ENCODE peak calls at places on chromosome 7, in ten cellular contexts. One of them, this sample, is unnamed.

GRCh38 chr7:86598721-86599120 is 45.0 kb upstream of the GRM3 start:
- DNase-seq in A673: no peak
- DNase-seq in AG09309: no peak
- DNase-seq in lung: no peak
- DNase-seq in Panc1: no peak
- DNase-seq in neural progenitor cell: no peak
- DNase-seq in fibroblast of villous mesenchyme: no peak
- DNase-seq in kidney: no peak
- DNase-seq in cardiac muscle cell: no peak
- DNase-seq in fibroblast of pulmonary artery: no peak
- DNase-seq in this sample: no peak

GRCh38 chr7:15801041-15801440 is 114.6 kb upstream of the MEOX2 start:
- DNase-seq in A673: peak; percentile 62
- DNase-seq in AG09309: no peak
- DNase-seq in lung: no peak
- DNase-seq in Panc1: no peak
- DNase-seq in neural progenitor cell: no peak
- DNase-seq in fibroblast of villous mesenchyme: no peak
- DNase-seq in kidney: no peak
- DNase-seq in cardiac muscle cell: peak; percentile 9
- DNase-seq in fibroblast of pulmonary artery: no peak
- DNase-seq in this sample: no peak

GRCh38 chr7:24812313-24812945 is 55.2 kb upstream of the GSDME start:
- DNase-seq in A673: peak; percentile 49
- DNase-seq in AG09309: no peak
- DNase-seq in lung: peak; percentile 51
- DNase-seq in Panc1: peak; percentile 66
- DNase-seq in neural progenitor cell: peak; percentile 69
- DNase-seq in fibroblast of villous mesenchyme: peak; percentile 52
- DNase-seq in kidney: no peak
- DNase-seq in cardiac muscle cell: peak; percentile 61
- DNase-seq in fibroblast of pulmonary artery: peak; percentile 62
- DNase-seq in this sample: peak; percentile 57

GRCh38 chr7:10460474-10460873 is 513.2 kb upstream of the PHF14 start:
- DNase-seq in A673: no peak
- DNase-seq in AG09309: no peak
- DNase-seq in lung: no peak
- DNase-seq in Panc1: no peak
- DNase-seq in neural progenitor cell: no peak
- DNase-seq in fibroblast of villous mesenchyme: no peak
- DNase-seq in kidney: no peak
- DNase-seq in cardiac muscle cell: no peak
- DNase-seq in fibroblast of pulmonary artery: no peak
- DNase-seq in this sample: no peak

GRCh38 chr7:127819975-127820778 is 168.2 kb downstream of the SND1 start:
- DNase-seq in A673: peak; percentile 74
- DNase-seq in AG09309: no peak
- DNase-seq in lung: no peak
- DNase-seq in Panc1: no peak
- DNase-seq in neural progenitor cell: no peak
- DNase-seq in fibroblast of villous mesenchyme: peak; percentile 77
- DNase-seq in kidney: no peak
- DNase-seq in cardiac muscle cell: peak; percentile 48
- DNase-seq in fibroblast of pulmonary artery: peak; percentile 46
- DNase-seq in this sample: peak; percentile 67

GRCh38 chr7:133504825-133505224 is 251.9 kb downstream of the EXOC4 start:
- DNase-seq in A673: no peak
- DNase-seq in AG09309: no peak
- DNase-seq in lung: no peak
- DNase-seq in Panc1: no peak
- DNase-seq in neural progenitor cell: no peak
- DNase-seq in fibroblast of villous mesenchyme: no peak
- DNase-seq in kidney: no peak
- DNase-seq in cardiac muscle cell: peak; percentile 15
- DNase-seq in fibroblast of pulmonary artery: peak; percentile 12
- DNase-seq in this sample: peak; percentile 23

GRCh38 chr7:27510550-27510949 is 152.1 kb downstream of the HIBADH start:
- DNase-seq in A673: no peak
- DNase-seq in AG09309: no peak
- DNase-seq in lung: no peak
- DNase-seq in Panc1: no peak
- DNase-seq in neural progenitor cell: no peak
- DNase-seq in fibroblast of villous mesenchyme: no peak
- DNase-seq in kidney: no peak
- DNase-seq in cardiac muscle cell: no peak
- DNase-seq in fibroblast of pulmonary artery: no peak
- DNase-seq in this sample: no peak

GRCh38 chr7:29965030-29965429 is 24.6 kb downstream of the SCRN1 start:
- DNase-seq in A673: no peak
- DNase-seq in AG09309: no peak
- DNase-seq in lung: no peak
- DNase-seq in Panc1: no peak
- DNase-seq in neural progenitor cell: no peak
- DNase-seq in fibroblast of villous mesenchyme: no peak
- DNase-seq in kidney: no peak
- DNase-seq in cardiac muscle cell: no peak
- DNase-seq in fibroblast of pulmonary artery: no peak
- DNase-seq in this sample: no peak

GRCh38 chr7:8217200-8218068 is 44.5 kb downstream of the ICA1 start:
- DNase-seq in A673: peak; percentile 78
- DNase-seq in AG09309: peak; percentile 46
- DNase-seq in lung: no peak
- DNase-seq in Panc1: peak; percentile 57
- DNase-seq in neural progenitor cell: peak; percentile 90
- DNase-seq in fibroblast of villous mesenchyme: peak; percentile 77
- DNase-seq in kidney: no peak
- DNase-seq in cardiac muscle cell: peak; percentile 79
- DNase-seq in fibroblast of pulmonary artery: peak; percentile 84
- DNase-seq in this sample: peak; percentile 76

GRCh38 chr7:157614457-157615020 is 277.7 kb downstream of the DNAJB6 start:
- DNase-seq in A673: no peak
- DNase-seq in AG09309: no peak
- DNase-seq in lung: no peak
- DNase-seq in Panc1: no peak
- DNase-seq in neural progenitor cell: no peak
- DNase-seq in fibroblast of villous mesenchyme: no peak
- DNase-seq in kidney: peak; percentile 64
- DNase-seq in cardiac muscle cell: no peak
- DNase-seq in fibroblast of pulmonary artery: no peak
- DNase-seq in this sample: no peak

GRCh38 chr7:87083865-87084519 is 24.5 kb upstream of the ELAPOR2 start:
- DNase-seq in A673: no peak
- DNase-seq in AG09309: no peak
- DNase-seq in lung: no peak
- DNase-seq in Panc1: no peak
- DNase-seq in neural progenitor cell: no peak
- DNase-seq in fibroblast of villous mesenchyme: no peak
- DNase-seq in kidney: no peak
- DNase-seq in cardiac muscle cell: peak; percentile 6
- DNase-seq in fibroblast of pulmonary artery: no peak
- DNase-seq in this sample: peak; percentile 22

GRCh38 chr7:103630318-103630717 is 184.3 kb upstream of the SLC26A5 start:
- DNase-seq in A673: no peak
- DNase-seq in AG09309: no peak
- DNase-seq in lung: no peak
- DNase-seq in Panc1: no peak
- DNase-seq in neural progenitor cell: no peak
- DNase-seq in fibroblast of villous mesenchyme: no peak
- DNase-seq in kidney: no peak
- DNase-seq in cardiac muscle cell: no peak
- DNase-seq in fibroblast of pulmonary artery: no peak
- DNase-seq in this sample: peak; percentile 14

GRCh38 chr7:158413962-158414961 is 173.4 kb downstream of the PTPRN2 start:
- DNase-seq in A673: no peak
- DNase-seq in AG09309: no peak
- DNase-seq in lung: no peak
- DNase-seq in Panc1: no peak
- DNase-seq in neural progenitor cell: peak; percentile 77
- DNase-seq in fibroblast of villous mesenchyme: no peak
- DNase-seq in kidney: no peak
- DNase-seq in cardiac muscle cell: no peak
- DNase-seq in fibroblast of pulmonary artery: no peak
- DNase-seq in this sample: peak; percentile 12

GRCh38 chr7:229184-229964 is 37.0 kb downstream of the FAM20C start:
- DNase-seq in A673: no peak
- DNase-seq in AG09309: peak; percentile 86
- DNase-seq in lung: no peak
- DNase-seq in Panc1: no peak
- DNase-seq in neural progenitor cell: no peak
- DNase-seq in fibroblast of villous mesenchyme: peak; percentile 87
- DNase-seq in kidney: no peak
- DNase-seq in cardiac muscle cell: peak; percentile 97
- DNase-seq in fibroblast of pulmonary artery: peak; percentile 95
- DNase-seq in this sample: peak; percentile 96

GRCh38 chr7:35647171-35647574 is 47.8 kb downstream of the HERPUD2 start:
- DNase-seq in A673: peak; percentile 93
- DNase-seq in AG09309: no peak
- DNase-seq in lung: no peak
- DNase-seq in Panc1: no peak
- DNase-seq in neural progenitor cell: peak; percentile 74
- DNase-seq in fibroblast of villous mesenchyme: peak; percentile 54
- DNase-seq in kidney: no peak
- DNase-seq in cardiac muscle cell: peak; percentile 69
- DNase-seq in fibroblast of pulmonary artery: peak; percentile 39
- DNase-seq in this sample: peak; percentile 15

GRCh38 chr7:78607099-78607498 is 808.5 kb downstream of the PHTF2 start:
- DNase-seq in A673: peak; percentile 32
- DNase-seq in AG09309: no peak
- DNase-seq in lung: no peak
- DNase-seq in Panc1: no peak
- DNase-seq in neural progenitor cell: peak; percentile 44
- DNase-seq in fibroblast of villous mesenchyme: no peak
- DNase-seq in kidney: no peak
- DNase-seq in cardiac muscle cell: no peak
- DNase-seq in fibroblast of pulmonary artery: no peak
- DNase-seq in this sample: peak; percentile 20

GRCh38 chr7:5495581-5496375 is 72.1 kb upstream of the TNRC18 start:
- DNase-seq in A673: no peak
- DNase-seq in AG09309: no peak
- DNase-seq in lung: no peak
- DNase-seq in Panc1: no peak
- DNase-seq in neural progenitor cell: no peak
- DNase-seq in fibroblast of villous mesenchyme: no peak
- DNase-seq in kidney: no peak
- DNase-seq in cardiac muscle cell: no peak
- DNase-seq in fibroblast of pulmonary artery: no peak
- DNase-seq in this sample: no peak

GRCh38 chr7:124429923-124430322 is 335.7 kb downstream of the GPR37 start:
- DNase-seq in A673: no peak
- DNase-seq in AG09309: no peak
- DNase-seq in lung: no peak
- DNase-seq in Panc1: no peak
- DNase-seq in neural progenitor cell: no peak
- DNase-seq in fibroblast of villous mesenchyme: no peak
- DNase-seq in kidney: no peak
- DNase-seq in cardiac muscle cell: no peak
- DNase-seq in fibroblast of pulmonary artery: no peak
- DNase-seq in this sample: no peak

DNA sequence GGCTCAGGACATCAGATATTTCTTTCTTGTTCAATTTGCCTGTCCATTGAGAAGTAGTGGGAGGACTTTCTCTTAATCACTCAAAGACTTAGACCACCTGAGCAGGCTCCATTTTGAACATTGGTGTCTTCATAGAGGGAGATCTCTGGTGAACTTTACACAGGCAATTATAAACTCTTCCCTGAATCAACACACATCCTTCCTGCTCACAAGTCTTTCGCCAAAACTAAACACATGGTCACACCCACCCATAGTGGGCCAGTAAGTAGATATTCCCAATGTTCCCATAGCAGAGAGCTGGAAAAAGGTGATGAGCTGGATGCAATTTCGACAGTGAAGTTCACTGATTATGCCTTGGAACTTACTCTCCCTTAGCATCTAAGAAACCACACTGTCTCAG is 8.2 kb upstream of the MACC1 start:
- DNase-seq in A673: no peak
- DNase-seq in AG09309: no peak
- DNase-seq in lung: no peak
- DNase-seq in Panc1: no peak
- DNase-seq in neural progenitor cell: no peak
- DNase-seq in fibroblast of villous mesenchyme: no peak
- DNase-seq in kidney: no peak
- DNase-seq in cardiac muscle cell: no peak
- DNase-seq in fibroblast of pulmonary artery: no peak
- DNase-seq in this sample: no peak
- TF ChIP-seq CTCF in A673: no peak
- TF ChIP-seq CTCF in AG09309: no peak
- TF ChIP-seq CTCF in lung: no peak
- TF ChIP-seq CTCF in Panc1: no peak
- TF ChIP-seq CTCF in neural progenitor cell: no peak
- TF ChIP-seq CTCF in fibroblast of villous mesenchyme: no peak
- TF ChIP-seq CTCF in kidney: no peak
- TF ChIP-seq CTCF in cardiac muscle cell: no peak
- TF ChIP-seq CTCF in fibroblast of pulmonary artery: no peak
- TF ChIP-seq CTCF in this sample: no peak

GRCh38 chr7:155377837-155378579 is 79.9 kb upstream of the EN2 start:
- DNase-seq in A673: no peak
- DNase-seq in AG09309: no peak
- DNase-seq in lung: no peak
- DNase-seq in Panc1: no peak
- DNase-seq in neural progenitor cell: peak; percentile 69
- DNase-seq in fibroblast of villous mesenchyme: peak; percentile 32
- DNase-seq in kidney: peak; percentile 74
- DNase-seq in cardiac muscle cell: peak; percentile 44
- DNase-seq in fibroblast of pulmonary artery: peak; percentile 31
- DNase-seq in this sample: no peak
- H3K4me3 ChIP-seq in A673: no peak overlapping the region
- H3K4me3 ChIP-seq in AG09309: peak overlapping the region; percentile 22
- H3K4me3 ChIP-seq in lung: no peak overlapping the region
- H3K4me3 ChIP-seq in Panc1: peak overlapping the region; percentile 15
- H3K4me3 ChIP-seq in neural progenitor cell: no peak overlapping the region
- H3K4me3 ChIP-seq in fibroblast of villous mesenchyme: no peak overlapping the region
- H3K4me3 ChIP-seq in kidney: peak overlapping the region; percentile 39
- H3K4me3 ChIP-seq in cardiac muscle cell: no peak overlapping the region
- H3K4me3 ChIP-seq in fibroblast of pulmonary artery: peak overlapping the region; percentile 10
- H3K4me3 ChIP-seq in this sample: no peak overlapping the region

GRCh38 chr7:47281161-47281560 is 300.8 kb downstream of the TNS3 start:
- DNase-seq in A673: no peak
- DNase-seq in AG09309: no peak
- DNase-seq in lung: no peak
- DNase-seq in Panc1: no peak
- DNase-seq in neural progenitor cell: no peak
- DNase-seq in fibroblast of villous mesenchyme: no peak
- DNase-seq in kidney: no peak
- DNase-seq in cardiac muscle cell: no peak
- DNase-seq in fibroblast of pulmonary artery: no peak
- DNase-seq in this sample: no peak
- TF ChIP-seq CTCF in A673: no peak
- TF ChIP-seq CTCF in AG09309: no peak
- TF ChIP-seq CTCF in lung: no peak
- TF ChIP-seq CTCF in Panc1: no peak
- TF ChIP-seq CTCF in neural progenitor cell: no peak
- TF ChIP-seq CTCF in fibroblast of villous mesenchyme: no peak
- TF ChIP-seq CTCF in kidney: no peak
- TF ChIP-seq CTCF in cardiac muscle cell: no peak
- TF ChIP-seq CTCF in fibroblast of pulmonary artery: no peak
- TF ChIP-seq CTCF in this sample: no peak

GRCh38 chr7:99679400-99680191 is at the start of gene CYP3A5:
- DNase-seq in A673: peak; percentile 54
- DNase-seq in AG09309: no peak
- DNase-seq in lung: no peak
- DNase-seq in Panc1: no peak
- DNase-seq in neural progenitor cell: no peak
- DNase-seq in fibroblast of villous mesenchyme: peak; percentile 36
- DNase-seq in kidney: no peak
- DNase-seq in cardiac muscle cell: peak; percentile 3
- DNase-seq in fibroblast of pulmonary artery: no peak
- DNase-seq in this sample: peak; percentile 78
- H3K4me3 ChIP-seq in A673: peak within 1 kb of the TSS; percentile 23
- H3K4me3 ChIP-seq in AG09309: no peak within 1 kb of the TSS
- H3K4me3 ChIP-seq in lung: peak within 1 kb of the TSS; percentile 39
- H3K4me3 ChIP-seq in Panc1: no peak within 1 kb of the TSS
- H3K4me3 ChIP-seq in neural progenitor cell: no peak within 1 kb of the TSS
- H3K4me3 ChIP-seq in fibroblast of villous mesenchyme: no peak within 1 kb of the TSS
- H3K4me3 ChIP-seq in kidney: peak within 1 kb of the TSS; percentile 51
- H3K4me3 ChIP-seq in cardiac muscle cell: no peak within 1 kb of the TSS
- H3K4me3 ChIP-seq in fibroblast of pulmonary artery: no peak within 1 kb of the TSS
- H3K4me3 ChIP-seq in this sample: peak within 1 kb of the TSS; percentile 21

This sample was measured in fibroblast of mammary gland.